ENCODE peak calls at places on chromosomes 3 and 15, in seven cellular contexts. R is progenitor cell of endocrine pancreas; D is PC-3; L is cardiac muscle cell; V is RPMI8226; E is activated CD8-positive, alpha-beta memory T cell treated with anti-CD3 and anti-CD28 coated beads for 1 hour; W is Daoy. Y is an unnamed sample.

GRCh38 chr15:27869697-27870281 is 229.3 kb downstream of the OCA2 start:
- DNase-seq in R (no peak), D (no peak), L (no peak), V (no peak), E (no peak), W (no peak), Y (no peak)

GRCh38 chr3:88810455-88810854 is 297.0 kb upstream of the EPHA3 start:
- DNase-seq in R (no peak), D (no peak), L (peak; percentile 75), V (no peak), E (no peak), W (no peak), Y (peak; percentile 11)

GRCh38 chr3:172177046-172177445 is 137.7 kb downstream of the FNDC3B start:
- DNase-seq in R (no peak), D (no peak), L (no peak), V (no peak), E (no peak), W (no peak), Y (no peak)

GRCh38 chr3:13119471-13120220 is 46.4 kb upstream of the IQSEC1 start:
- DNase-seq in R (no peak), D (no peak), L (no peak), V (peak; percentile 75), E (no peak), W (no peak), Y (no peak)

GRCh38 chr3:107272471-107272870 is 104.8 kb upstream of the CCDC54 start:
- DNase-seq in R (no peak), D (no peak), L (no peak), V (no peak), E (no peak), W (no peak), Y (no peak)

GRCh38 chr3:185253645-185254410 is at the start of gene EHHADH:
- DNase-seq in R (peak; percentile 33), D (peak; percentile 83), L (peak; percentile 73), V (peak; percentile 24), E (no peak), W (peak; percentile 87), Y (peak; percentile 84)

GRCh38 chr3:71380096-71380495 is 203.4 kb downstream of the FOXP1 start:
- DNase-seq in R (no peak), D (no peak), L (no peak), V (no peak), E (no peak), W (peak; percentile 23), Y (peak; percentile 21)

GRCh38 chr3:4748701-4749378 is 230.4 kb upstream of the BHLHE40 start:
- DNase-seq in R (no peak), D (no peak), L (no peak), V (no peak), E (no peak), W (no peak), Y (no peak)

GRCh38 chr3:50607271-50608091 is 4.1 kb downstream of the CISH start:
- DNase-seq in R (no peak), D (no peak), L (no peak), V (no peak), E (no peak), W (no peak), Y (no peak)

GRCh38 chr3:23276913-23277658 is 74.0 kb downstream of the UBE2E2 start:
- DNase-seq in R (no peak), D (no peak), L (no peak), V (no peak), E (no peak), W (no peak), Y (no peak)